ENCODE peak calls at places on chromosome 9, in five cellular contexts. C is stomach, M is IMR-90, X is A549, E is right lobe of liver. U is an unnamed sample. For H3K4me1, the result is how much of the 10 kb centered on the place peaks cover.

GRCh38 chr9:69058101-69058500 is 22.5 kb downstream of the FXN start:
- DNase-seq in C (no peak), M (no peak), X (no peak), E (no peak), U (no peak)

GRCh38 chr9:134698111-134698510 is 56.5 kb downstream of the COL5A1 start:
- DNase-seq in C (no peak), M (no peak), X (no peak), E (no peak), U (no peak)

GRCh38 chr9:37191403-37192089 is 71.2 kb downstream of the ZCCHC7 start:
- DNase-seq in C (no peak), M (no peak), X (no peak), E (no peak), U (no peak)

GRCh38 chr9:14779566-14780022 is 57.1 kb upstream of the CER1 start:
- DNase-seq in C (no peak), M (no peak), X (no peak), E (no peak), U (no peak)

GRCh38 chr9:129752915-129753724 is at the start of gene PTGES:
- DNase-seq in C (peak), M (peak), X (peak), E (no peak), U (peak)

GRCh38 chr9:135107592-135108235 is 20.2 kb downstream of the OLFM1 start:
- DNase-seq in C (no peak), M (no peak), X (no peak), E (no peak), U (no peak)

GRCh38 chr9:129266536-129266935 is 88.5 kb upstream of the IER5L start:
- DNase-seq in C (no peak), M (no peak), X (no peak), E (no peak), U (peak)

GRCh38 chr9:21744874-21745273 is 57.6 kb upstream of the MTAP start:
- DNase-seq in C (no peak), M (peak), X (no peak), E (no peak), U (no peak)

GRCh38 chr9:131517761-131518190 is 13.3 kb downstream of the UCK1 start:
- DNase-seq in C (no peak), M (no peak), X (no peak), E (no peak), U (no peak)

GRCh38 chr9:128552744-128553221 is 396 bp downstream of the SPTAN1 start:
- DNase-seq in C (peak), M (no peak), X (no peak), E (peak), U (no peak)

GRCh38 chr9:107019216-107019615 is 156.2 kb downstream of the ZNF462 start:
- DNase-seq in C (no peak), M (peak), X (no peak), E (no peak), U (no peak)

GRCh38 chr9:85741112-85741874 is 461 bp downstream of the AGTPBP1 start:
- DNase-seq in C (peak), M (peak), X (peak), E (peak), U (peak)

GRCh38 chr9:715310-715709 is 126.2 kb upstream of the DMRT1 start:
- DNase-seq in C (no peak), M (no peak), X (no peak), E (no peak), U (no peak)

GRCh38 chr9:120609636-120610035 is 29.7 kb upstream of the CDK5RAP2 start:
- DNase-seq in C (no peak), M (peak), X (no peak), E (no peak), U (no peak)

GRCh38 chr9:128428644-128429504 is 8.2 kb downstream of the CERCAM start:
- DNase-seq in C (no peak), M (no peak), X (no peak), E (no peak), U (no peak)

GRCh38 chr9:124282442-124283231 is 24.9 kb downstream of the NEK6 start:
- DNase-seq in C (peak), M (peak), X (no peak), E (peak), U (peak)

GRCh38 chr9:15087031-15087417 is 176.8 kb upstream of the FREM1 start:
- DNase-seq in C (no peak), M (peak), X (no peak), E (no peak), U (no peak)

GRCh38 chr9:83533296-83533695 is 4.9 kb downstream of the FRMD3 start:
- DNase-seq in C (no peak), M (no peak), X (no peak), E (no peak), U (no peak)

GRCh38 chr9:109708507-109708945 is 71.5 kb upstream of the PALM2AKAP2 start:
- DNase-seq in C (no peak), M (peak), X (no peak), E (no peak), U (no peak)

GRCh38 chr9:120545691-120546565 is 34.0 kb downstream of the CDK5RAP2 start:
- DNase-seq in C (no peak), M (no peak), X (no peak), E (no peak), U (no peak)

GRCh38 chr9:35673132-35673997 is at the start of gene CA9:
- DNase-seq in C (peak), M (no peak), X (peak), E (no peak), U (peak)
- H3K4me3 ChIP-seq in C (peak), M (peak), X (no peak), E (no peak), U (no peak)

GRCh38 chr9:28444637-28445036 is 871.4 kb upstream of the C9orf72 start:
- DNase-seq in C (no peak), M (no peak), X (no peak), E (no peak), U (no peak)
- H3K4me1 ChIP-seq in C (under half), M (under half), X (under half), E (under half), U (under half)

GRCh38 chr9:2016411-2017208 is 1.5 kb downstream of the SMARCA2 start:
- DNase-seq in C (peak), M (peak), X (peak), E (peak), U (peak)

GRCh38 chr9:2018162-2018643 is 3.1 kb downstream of the SMARCA2 start:
- DNase-seq in C (no peak), M (no peak), X (peak), E (no peak), U (no peak)

GRCh38 chr9:2017459-2018161 is 2.5 kb downstream of the SMARCA2 start:
- DNase-seq in C (peak), M (peak), X (peak), E (peak), U (peak)

GRCh38 chr9:2015581-2016410 is 649 bp downstream of the SMARCA2 start:
- DNase-seq in C (peak), M (peak), X (peak), E (peak), U (peak)

GRCh38 chr9:2017209-2017458 is 2.0 kb downstream of the SMARCA2 start:
- DNase-seq in C (no peak), M (peak), X (no peak), E (no peak), U (no peak)
- TF ChIP-seq POLR2A in C (no peak), M (no peak), X (no peak), E (no peak), U (no peak)

DNA sequence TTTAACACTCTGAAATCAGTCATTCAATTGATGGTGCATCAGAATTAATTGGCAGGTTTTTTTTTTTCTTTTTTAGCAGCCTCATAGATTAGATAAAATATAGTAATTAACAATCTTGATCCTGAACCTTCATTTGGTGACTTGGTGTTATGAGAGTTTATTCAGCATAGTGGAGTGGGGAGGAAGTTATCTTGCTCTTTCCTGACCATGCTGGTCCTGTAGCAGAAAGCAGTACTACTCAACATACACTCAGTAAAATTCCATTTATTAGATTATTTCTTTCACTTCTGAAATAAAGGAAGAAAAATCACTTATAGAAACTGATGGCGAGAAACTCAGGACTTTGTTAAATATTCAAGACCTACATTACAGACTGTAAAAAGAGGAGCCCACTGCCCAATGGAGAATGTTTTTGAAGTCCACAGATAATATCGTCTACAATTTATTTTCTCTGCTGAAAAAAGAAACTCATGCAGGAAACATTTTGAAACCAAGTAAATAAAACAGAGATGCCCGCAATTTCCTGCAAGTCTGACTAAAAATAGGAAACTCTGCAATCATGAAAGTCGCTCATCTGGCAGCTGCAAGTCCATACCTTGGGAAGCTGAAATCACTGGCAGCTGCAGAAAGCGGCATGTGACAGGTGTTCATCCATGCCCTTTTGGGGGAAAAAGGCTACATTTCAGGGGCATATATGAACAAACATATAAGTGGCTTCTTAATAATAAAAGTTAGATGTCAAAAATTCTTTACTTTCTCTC is 233.2 kb upstream of the RFX3 start:
- DNase-seq in C (no peak), M (peak), X (no peak), E (no peak), U (no peak)
- H3K4me3 ChIP-seq in C (no peak), M (no peak), X (no peak), E (no peak), U (no peak)

GRCh38 chr9:92739346-92740014 is 25.2 kb downstream of the BICD2 start:
- DNase-seq in C (no peak), M (no peak), X (no peak), E (no peak), U (peak)

GRCh38 chr9:92738661-92739081 is 26.0 kb downstream of the BICD2 start:
- DNase-seq in C (peak), M (no peak), X (no peak), E (no peak), U (peak)

GRCh38 chr9:92735907-92736600 is 28.6 kb downstream of the BICD2 start:
- DNase-seq in C (no peak), M (no peak), X (no peak), E (no peak), U (no peak)

GRCh38 chr9:92736816-92737606 is 27.6 kb downstream of the BICD2 start:
- DNase-seq in C (no peak), M (peak), X (no peak), E (no peak), U (no peak)

DNA sequence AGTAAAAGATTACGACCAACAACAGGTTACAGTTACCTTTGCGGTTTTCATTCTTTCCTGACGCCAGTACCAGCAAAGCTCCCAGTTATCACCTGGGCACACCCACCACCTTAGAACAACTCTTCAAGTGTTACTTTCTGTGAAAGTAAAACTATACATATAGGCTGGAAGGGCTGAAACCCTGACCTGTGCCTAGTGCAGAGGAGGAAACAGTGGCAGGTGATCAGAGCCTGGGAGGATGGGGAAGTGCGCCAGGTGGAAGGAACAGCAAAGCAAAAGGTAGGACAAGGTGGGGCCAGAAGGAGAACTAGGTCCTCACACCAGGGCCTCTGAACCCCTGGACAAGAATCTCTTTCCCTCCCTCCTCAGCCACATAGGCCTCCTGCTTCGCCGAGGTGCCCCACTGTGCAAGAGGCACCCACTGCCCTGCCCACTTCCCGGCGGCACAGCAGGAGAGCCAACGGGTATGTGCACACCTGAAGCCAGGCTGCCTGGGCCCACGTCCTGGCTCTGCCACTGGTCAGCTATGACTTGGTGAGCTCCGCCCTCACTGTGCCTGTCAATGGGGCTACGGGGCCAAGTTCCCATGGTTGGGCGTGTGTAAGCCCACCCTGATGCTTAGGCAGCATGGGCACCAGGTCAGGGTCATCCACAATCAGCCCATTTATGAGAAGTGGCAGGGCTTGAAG is 26.9 kb downstream of the BICD2 start:
- DNase-seq in C (no peak), M (no peak), X (no peak), E (no peak), U (peak)
- H3K4me1 ChIP-seq in C (half or more), M (under half), X (under half), E (under half), U (under half)